ENCODE peak calls at places on chromosomes 4 and X, in eight cellular contexts. D is M059J, A is right lobe of liver, N is AG09319, S is HL-60, P is fibroblast of mammary gland, X is RKO, V is memory B cell. B is an unnamed sample.

GRCh38 chr4:153249199-153250154 is 45.2 kb downstream of the TRIM2 start:
- DNase-seq in D (peak; percentile 80), A (peak; percentile 78), N (peak; percentile 19), S (peak; percentile 16), P (peak; percentile 53), X (peak; percentile 67), V (peak; percentile 90), B (peak; percentile 38)

GRCh38 chrX:85544609-85545008 is 165.1 kb upstream of the POF1B start:
- DNase-seq in D (no peak), A (no peak), N (no peak), S (no peak), P (peak; percentile 1), X (no peak), V (no peak), B (no peak)

GRCh38 chrX:68049466-68049865 is 383.8 kb downstream of the OPHN1 start:
- DNase-seq in D (no peak), A (no peak), N (no peak), S (no peak), P (no peak), X (no peak), V (no peak), B (no peak)

GRCh38 chrX:124274438-124275166 is 57.9 kb upstream of the TEX13D start:
- DNase-seq in D (no peak), A (no peak), N (no peak), S (no peak), P (no peak), X (no peak), V (no peak), B (no peak)

GRCh38 chrX:71067727-71068051 is 445 bp downstream of the SNX12 start:
- DNase-seq in D (no peak), A (no peak), N (no peak), S (no peak), P (no peak), X (no peak), V (no peak), B (no peak)

GRCh38 chr4:37990731-37991130 is 30.5 kb downstream of the PTTG2 start:
- DNase-seq in D (no peak), A (no peak), N (no peak), S (no peak), P (no peak), X (no peak), V (no peak), B (no peak)

GRCh38 chr4:186481998-186482790 is 73.2 kb downstream of the MTNR1A start:
- DNase-seq in D (no peak), A (no peak), N (no peak), S (no peak), P (no peak), X (no peak), V (no peak), B (no peak)

GRCh38 chr4:7034262-7035081 is 8.7 kb upstream of the TADA2B start:
- DNase-seq in D (peak; percentile 89), A (peak; percentile 81), N (no peak), S (no peak), P (no peak), X (no peak), V (no peak), B (no peak)

GRCh38 chr4:20319785-20320184 is 68.1 kb downstream of the SLIT2 start:
- DNase-seq in D (no peak), A (no peak), N (no peak), S (no peak), P (no peak), X (no peak), V (no peak), B (no peak)

GRCh38 chr4:74394476-74395136 is 29.7 kb downstream of the EREG start:
- DNase-seq in D (peak; percentile 93), A (no peak), N (no peak), S (no peak), P (peak; percentile 38), X (no peak), V (no peak), B (no peak)

GRCh38 chr4:42871685-42872271 is 20.7 kb upstream of the GRXCR1 start:
- DNase-seq in D (no peak), A (no peak), N (no peak), S (no peak), P (no peak), X (no peak), V (no peak), B (no peak)

GRCh38 chrX:68841251-68842049 is 12.6 kb downstream of the EFNB1 start:
- DNase-seq in D (peak; percentile 19), A (peak; percentile 73), N (no peak), S (no peak), P (no peak), X (no peak), V (no peak), B (no peak)

GRCh38 chr4:37858112-37858511 is 31.6 kb downstream of the PGM2 start:
- DNase-seq in D (no peak), A (no peak), N (no peak), S (no peak), P (no peak), X (no peak), V (no peak), B (no peak)

GRCh38 chrX:19372170-19373033 is 28.7 kb downstream of the PDHA1 start:
- DNase-seq in D (peak; percentile 62), A (peak; percentile 47), N (peak; percentile 24), S (no peak), P (peak; percentile 64), X (peak; percentile 46), V (peak; percentile 38), B (no peak)

GRCh38 chr4:21638171-21638715 is 310.3 kb downstream of the KCNIP4 start:
- DNase-seq in D (no peak), A (no peak), N (no peak), S (no peak), P (no peak), X (no peak), V (no peak), B (no peak)

GRCh38 chr4:184722798-184723197 is 11.1 kb downstream of the CENPU start:
- DNase-seq in D (no peak), A (no peak), N (no peak), S (no peak), P (no peak), X (peak; percentile 57), V (no peak), B (no peak)

GRCh38 chrX:38675856-38676255 is 114.5 kb downstream of the TSPAN7 start:
- DNase-seq in D (no peak), A (no peak), N (no peak), S (no peak), P (no peak), X (no peak), V (no peak), B (no peak)

GRCh38 chr4:3703343-3703676 is 62.9 kb upstream of the ADRA2C start:
- DNase-seq in D (no peak), A (no peak), N (no peak), S (no peak), P (no peak), X (no peak), V (no peak), B (no peak)

GRCh38 chr4:86338989-86339388 is 20.9 kb downstream of the MAPK10 start:
- DNase-seq in D (peak; percentile 95), A (no peak), N (peak; percentile 44), S (no peak), P (peak; percentile 95), X (peak; percentile 80), V (no peak), B (no peak)

GRCh38 chr4:22573198-22573597 is 57.3 kb upstream of the ADGRA3 start:
- DNase-seq in D (peak; percentile 28), A (no peak), N (no peak), S (no peak), P (peak; percentile 11), X (no peak), V (no peak), B (no peak)

GRCh38 chr4:76624271-76624681 is 189.2 kb downstream of the SHROOM3 start:
- DNase-seq in D (peak; percentile 97), A (no peak), N (peak; percentile 91), S (no peak), P (peak; percentile 94), X (no peak), V (no peak), B (no peak)

GRCh38 chr4:119894650-119895208 is 171.9 kb downstream of the MAD2L1 start:
- DNase-seq in D (no peak), A (no peak), N (no peak), S (no peak), P (no peak), X (no peak), V (no peak), B (no peak)

GRCh38 chrX:38050806-38051205 is 44.5 kb downstream of the SYTL5 start:
- DNase-seq in D (no peak), A (no peak), N (no peak), S (no peak), P (no peak), X (no peak), V (no peak), B (no peak)